ENCODE peak calls at places on chromosomes 7 and 10, in four cellular contexts. One of them, this sample, is unnamed.

GRCh38 chr10:28592953-28593352 is 60.0 kb downstream of the WAC start:
- DNase-seq in GM12878: no peak
- DNase-seq in HepG2: peak
- DNase-seq in H1: no peak
- DNase-seq in this sample: no peak

GRCh38 chr10:125535559-125535958 is 147.4 kb downstream of the TEX36 start:
- DNase-seq in GM12878: no peak
- DNase-seq in HepG2: no peak
- DNase-seq in H1: no peak
- DNase-seq in this sample: no peak

GRCh38 chr10:24971374-24971773 is 19.0 kb upstream of the PRTFDC1 start:
- DNase-seq in H1: no peak
- DNase-seq in HepG2: no peak
- DNase-seq in GM12878: no peak
- DNase-seq in this sample: no peak

GRCh38 chr10:116120688-116121087 is 152.3 kb downstream of the GFRA1 start:
- DNase-seq in HepG2: no peak
- DNase-seq in GM12878: no peak
- DNase-seq in H1: peak
- DNase-seq in this sample: no peak

GRCh38 chr10:49539320-49539885 is 482 bp upstream of the ERCC6 start:
- DNase-seq in H1: no peak
- DNase-seq in HepG2: peak
- DNase-seq in GM12878: no peak
- DNase-seq in this sample: peak

GRCh38 chr10:111578076-111578475 is 501.2 kb downstream of the ADRA2A start:
- DNase-seq in HepG2: no peak
- DNase-seq in GM12878: no peak
- DNase-seq in H1: no peak
- DNase-seq in this sample: no peak

GRCh38 chr10:317219-317868 is 182.1 kb downstream of the ZMYND11 start:
- DNase-seq in H1: no peak
- DNase-seq in GM12878: peak
- DNase-seq in HepG2: no peak
- DNase-seq in this sample: no peak

GRCh38 chr10:42999385-43000020 is 77.4 kb upstream of the RET start:
- DNase-seq in HepG2: no peak
- DNase-seq in GM12878: no peak
- DNase-seq in H1: no peak
- DNase-seq in this sample: peak

GRCh38 chr7:157077986-157078644 is 60.6 kb upstream of the UBE3C start:
- DNase-seq in H1: no peak
- DNase-seq in GM12878: no peak
- DNase-seq in HepG2: no peak
- DNase-seq in this sample: peak

GRCh38 chr7:123609883-123610239 is 8.2 kb downstream of the ASB15 start:
- DNase-seq in GM12878: no peak
- DNase-seq in HepG2: no peak
- DNase-seq in H1: no peak
- DNase-seq in this sample: no peak

GRCh38 chr7:122628651-122629411 is 70.1 kb downstream of the RNF133 start:
- DNase-seq in HepG2: peak
- DNase-seq in GM12878: no peak
- DNase-seq in H1: no peak
- DNase-seq in this sample: no peak

GRCh38 chr7:55212838-55213237 is 152.3 kb upstream of the LANCL2 start:
- DNase-seq in H1: no peak
- DNase-seq in HepG2: no peak
- DNase-seq in GM12878: no peak
- DNase-seq in this sample: peak
- TF ChIP-seq TCF12 in H1: no peak
- TF ChIP-seq TCF12 in HepG2: no peak
- TF ChIP-seq TCF12 in GM12878: no peak
- TF ChIP-seq TCF12 in this sample: no peak

GRCh38 chr7:1234049-1234691 is 1.5 kb downstream of the UNCX start:
- DNase-seq in GM12878: no peak
- DNase-seq in H1: no peak
- DNase-seq in HepG2: no peak
- DNase-seq in this sample: no peak

GRCh38 chr7:1232103-1232466 is 587 bp upstream of the UNCX start:
- DNase-seq in HepG2: no peak
- DNase-seq in H1: no peak
- DNase-seq in GM12878: no peak
- DNase-seq in this sample: no peak

GRCh38 chr7:1232623-1233327 is at the start of gene UNCX:
- DNase-seq in H1: no peak
- DNase-seq in GM12878: no peak
- DNase-seq in HepG2: no peak
- DNase-seq in this sample: no peak

GRCh38 chr7:1234794-1235500 is 2.3 kb downstream of the UNCX start:
- DNase-seq in H1: peak
- DNase-seq in GM12878: no peak
- DNase-seq in HepG2: no peak
- DNase-seq in this sample: no peak

GRCh38 chr7:1233328-1234048 is 816 bp downstream of the UNCX start:
- DNase-seq in GM12878: no peak
- DNase-seq in HepG2: no peak
- DNase-seq in H1: no peak
- DNase-seq in this sample: no peak
- TF ChIP-seq JUND in GM12878: no peak
- TF ChIP-seq JUND in HepG2: no peak
- TF ChIP-seq JUND in H1: no peak
- TF ChIP-seq JUND in this sample: no peak

DNA sequence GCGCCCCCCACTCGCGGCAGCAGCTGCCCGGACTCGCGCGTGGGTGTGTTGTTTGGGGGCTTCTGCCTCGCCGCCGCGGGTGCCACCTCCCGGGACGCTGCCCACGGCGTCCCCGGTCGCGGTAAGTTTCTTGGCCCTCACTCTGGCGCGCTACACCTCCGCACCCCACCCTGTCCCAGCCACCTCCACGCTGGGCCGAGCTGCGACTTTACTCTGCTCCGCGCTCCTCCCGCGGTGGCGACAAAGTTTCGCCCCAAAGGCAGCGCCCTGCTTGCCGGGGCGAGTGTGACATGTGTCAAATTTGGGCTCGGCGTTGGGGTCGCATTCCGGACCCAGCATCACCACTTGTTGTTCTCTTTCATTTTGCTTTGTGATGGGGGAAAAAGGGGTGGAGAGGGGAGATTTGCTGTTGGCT is 167.7 kb upstream of the PPP1R3A start:
- DNase-seq in H1: no peak
- DNase-seq in GM12878: no peak
- DNase-seq in HepG2: no peak
- DNase-seq in this sample: no peak
- TF ChIP-seq TCF12 in H1: no peak
- TF ChIP-seq TCF12 in GM12878: no peak
- TF ChIP-seq TCF12 in HepG2: no peak
- TF ChIP-seq TCF12 in this sample: no peak

GRCh38 chr10:119026301-119027110 is 3.0 kb upstream of the NANOS1 start:
- DNase-seq in GM12878: no peak
- DNase-seq in H1: no peak
- DNase-seq in HepG2: no peak
- DNase-seq in this sample: no peak
- TF ChIP-seq JUND in GM12878: no peak
- TF ChIP-seq JUND in H1: no peak
- TF ChIP-seq JUND in HepG2: no peak
- TF ChIP-seq JUND in this sample: no peak

GRCh38 chr10:132111121-132111731 is 45.5 kb downstream of the JAKMIP3 start:
- DNase-seq in HepG2: no peak
- DNase-seq in GM12878: no peak
- DNase-seq in H1: no peak
- DNase-seq in this sample: no peak
- TF ChIP-seq TCF12 in HepG2: no peak
- TF ChIP-seq TCF12 in GM12878: no peak
- TF ChIP-seq TCF12 in H1: no peak
- TF ChIP-seq TCF12 in this sample: no peak

DNA sequence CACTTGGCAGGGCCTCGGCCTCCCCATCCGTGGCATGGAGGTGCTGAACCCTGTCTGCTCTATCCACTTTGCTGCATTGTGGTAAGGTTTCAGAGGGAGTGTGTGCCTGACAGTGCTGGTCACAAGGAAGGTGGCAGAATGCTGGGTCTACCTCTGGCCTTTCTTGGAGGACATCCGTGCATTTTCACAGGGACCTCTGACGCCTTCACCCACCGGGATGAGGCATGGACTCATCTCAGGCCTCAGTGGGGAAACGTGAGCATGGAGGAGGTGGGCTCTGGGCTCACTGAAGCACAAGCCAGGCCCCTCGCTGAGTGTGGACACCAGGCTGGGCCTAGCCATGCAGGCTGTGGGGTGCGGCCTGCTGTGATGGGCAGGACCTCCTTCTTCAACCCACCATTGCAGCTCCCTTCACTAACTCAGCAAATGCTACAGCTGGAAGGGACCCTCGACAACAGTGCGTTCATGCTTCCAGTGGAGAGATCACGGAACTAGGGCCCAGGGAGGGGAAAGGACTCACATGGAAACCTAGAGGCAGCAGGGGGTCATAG is 8.6 kb downstream of the TBATA start:
- DNase-seq in HepG2: no peak
- DNase-seq in H1: no peak
- DNase-seq in GM12878: no peak
- DNase-seq in this sample: no peak
- TF ChIP-seq JUND in HepG2: no peak
- TF ChIP-seq JUND in H1: no peak
- TF ChIP-seq JUND in GM12878: no peak
- TF ChIP-seq JUND in this sample: no peak

DNA sequence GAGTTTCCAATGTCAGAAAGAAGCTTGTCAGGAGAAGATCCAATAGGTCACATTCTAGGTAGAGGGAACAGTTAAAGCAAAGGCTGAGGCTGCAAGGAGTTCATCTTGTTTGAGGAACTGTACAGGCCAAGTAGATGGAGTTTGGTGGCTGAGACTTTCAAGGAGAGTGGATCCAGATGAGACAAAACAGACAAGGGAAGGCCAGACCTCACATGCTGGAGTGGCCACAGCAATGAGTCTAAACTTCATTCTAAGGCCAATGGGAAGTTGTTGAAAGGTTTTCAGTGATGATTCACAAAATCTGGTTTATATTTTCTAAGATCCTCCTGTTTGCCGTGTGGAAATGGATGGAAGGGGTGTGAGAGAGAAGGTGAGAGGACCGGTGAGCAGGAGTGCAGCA is 40.0 kb downstream of the EPDR1 start:
- DNase-seq in H1: no peak
- DNase-seq in HepG2: no peak
- DNase-seq in GM12878: no peak
- DNase-seq in this sample: no peak
- TF ChIP-seq TCF12 in H1: no peak
- TF ChIP-seq TCF12 in HepG2: no peak
- TF ChIP-seq TCF12 in GM12878: no peak
- TF ChIP-seq TCF12 in this sample: no peak

GRCh38 chr7:36205844-36206243 is 52.8 kb downstream of the EEPD1 start:
- DNase-seq in GM12878: no peak
- DNase-seq in H1: no peak
- DNase-seq in HepG2: no peak
- DNase-seq in this sample: no peak
- TF ChIP-seq JUND in GM12878: no peak
- TF ChIP-seq JUND in H1: no peak
- TF ChIP-seq JUND in HepG2: no peak
- TF ChIP-seq JUND in this sample: no peak

DNA sequence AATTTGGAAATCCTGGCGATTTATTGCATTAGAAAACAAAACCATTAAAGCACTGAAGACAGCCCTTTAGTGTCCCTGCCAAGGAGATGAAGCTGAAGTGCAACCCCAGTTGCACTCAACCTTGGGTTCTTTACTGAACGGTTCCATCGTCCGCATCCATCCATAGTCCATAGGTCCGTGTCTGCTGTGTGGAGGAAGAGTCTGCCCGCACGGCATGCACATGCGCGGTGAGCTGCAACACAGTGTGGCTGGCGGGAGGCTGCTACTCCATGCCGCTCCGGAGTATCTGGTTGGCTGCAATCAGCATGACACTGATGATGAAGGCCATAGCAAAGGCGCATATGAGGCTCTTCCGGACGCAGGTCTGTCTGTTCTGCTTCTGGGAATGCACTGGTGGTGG is 624.6 kb downstream of the CALN1 start:
- DNase-seq in HepG2: no peak
- DNase-seq in GM12878: no peak
- DNase-seq in H1: no peak
- DNase-seq in this sample: no peak
- TF ChIP-seq TCF12 in HepG2: no peak
- TF ChIP-seq TCF12 in GM12878: no peak
- TF ChIP-seq TCF12 in H1: no peak
- TF ChIP-seq TCF12 in this sample: no peak

This sample was measured in SK-N-SH.